ENCODE peak calls at places on chromosomes 16 and 17, in ten cellular contexts. D is GM10248; E is GF-D8; F is breast epithelium; T is left cardiac atrium; L is activated effector memory CD4-positive, alpha-beta T cell treated with anti-CD3 and anti-CD28 coated beads, Interleukin-2, amount 50 U/mL, for 16 hours; J is activated CD8-positive, alpha-beta memory T cell treated with anti-CD3 and anti-CD28 coated beads, Interleukin-2, amount 50 U/mL, for 48 hours; C is kidney tubule cell; Q is lower lobe of right lung; U is left lung. X is an unnamed sample.

GRCh38 chr16:83803811-83804210 is 4.0 kb upstream of the HSBP1 start:
- DNase-seq in D (no peak), E (no peak), F (no peak), T (no peak), L (no peak), J (no peak), C (no peak), Q (no peak), U (no peak), X (no peak)

GRCh38 chr16:67375161-67375560 is 18.1 kb downstream of the TPPP3 start:
- DNase-seq in D (no peak), E (no peak), F (no peak), T (no peak), L (no peak), J (no peak), C (no peak), Q (no peak), U (no peak), X (no peak)

GRCh38 chr16:51129105-51129504 is 22.0 kb downstream of the SALL1 start:
- DNase-seq in D (no peak), E (no peak), F (no peak), T (no peak), L (no peak), J (no peak), C (peak; percentile 54), Q (no peak), U (no peak), X (no peak)

GRCh38 chr17:29066053-29066452 is 23.1 kb downstream of the PIPOX start:
- DNase-seq in D (no peak), E (no peak), F (no peak), T (no peak), L (no peak), J (no peak), C (no peak), Q (no peak), U (no peak), X (no peak)

GRCh38 chr17:48127371-48128051 is 19.9 kb downstream of the SNX11 start:
- DNase-seq in D (no peak), E (no peak), F (no peak), T (no peak), L (no peak), J (no peak), C (peak; percentile 92), Q (no peak), U (no peak), X (no peak)

GRCh38 chr17:42883802-42884553 is 16.6 kb upstream of the G6PC1 start:
- DNase-seq in D (no peak), E (no peak), F (no peak), T (no peak), L (no peak), J (no peak), C (peak; percentile 95), Q (no peak), U (no peak), X (no peak)

GRCh38 chr16:74601131-74601871 is 5.6 kb downstream of the GLG1 start:
- DNase-seq in D (no peak), E (no peak), F (no peak), T (no peak), L (peak; percentile 88), J (peak; percentile 70), C (no peak), Q (no peak), U (no peak), X (no peak)

GRCh38 chr17:34820922-34821321 is 140.3 kb downstream of the CCT6B start:
- DNase-seq in D (no peak), E (no peak), F (no peak), T (no peak), L (no peak), J (no peak), C (peak; percentile 35), Q (no peak), U (no peak), X (no peak)

GRCh38 chr16:55329791-55330190 is 5.8 kb downstream of the IRX6 start:
- DNase-seq in D (no peak), E (no peak), F (no peak), T (no peak), L (no peak), J (no peak), C (peak; percentile 21), Q (no peak), U (no peak), X (no peak)

GRCh38 chr16:55539488-55539887 is 27.0 kb upstream of the CAPNS2 start:
- DNase-seq in D (no peak), E (no peak), F (no peak), T (no peak), L (no peak), J (no peak), C (no peak), Q (no peak), U (no peak), X (no peak)

GRCh38 chr17:27318228-27318627 is 24.3 kb downstream of the WSB1 start:
- DNase-seq in D (no peak), E (no peak), F (no peak), T (no peak), L (no peak), J (no peak), C (no peak), Q (no peak), U (no peak), X (no peak)

GRCh38 chr16:49717693-49718092 is 138.2 kb downstream of the ZNF423 start:
- DNase-seq in D (no peak), E (no peak), F (no peak), T (no peak), L (no peak), J (no peak), C (no peak), Q (no peak), U (no peak), X (no peak)

GRCh38 chr16:11835309-11835708 is 16.0 kb downstream of the RSL1D1 start:
- DNase-seq in D (no peak), E (no peak), F (no peak), T (no peak), L (peak; percentile 45), J (no peak), C (no peak), Q (no peak), U (no peak), X (peak; percentile 11)

GRCh38 chr16:85334718-85335583 is 222.7 kb upstream of the CIBAR2 start:
- DNase-seq in D (no peak), E (peak; percentile 20), F (no peak), T (peak; percentile 43), L (no peak), J (peak; percentile 63), C (peak; percentile 33), Q (no peak), U (no peak), X (no peak)

GRCh38 chr17:77770331-77771105 is 188.0 kb upstream of the TNRC6C start:
- DNase-seq in D (no peak), E (no peak), F (no peak), T (peak; percentile 60), L (no peak), J (no peak), C (no peak), Q (no peak), U (no peak), X (no peak)

GRCh38 chr17:3647769-3648540 is 11.4 kb downstream of the CTNS start:
- DNase-seq in D (peak; percentile 66), E (no peak), F (no peak), T (peak; percentile 57), L (peak; percentile 76), J (peak; percentile 70), C (peak; percentile 57), Q (no peak), U (no peak), X (no peak)

GRCh38 chr17:55770220-55770870 is 19.5 kb downstream of the PCTP start:
- DNase-seq in D (peak; percentile 45), E (peak; percentile 19), F (no peak), T (no peak), L (no peak), J (no peak), C (peak; percentile 63), Q (no peak), U (no peak), X (no peak)

GRCh38 chr16:89697616-89698331 is 3.7 kb downstream of the SPATA2L start:
- DNase-seq in D (no peak), E (no peak), F (no peak), T (peak; percentile 23), L (peak; percentile 60), J (no peak), C (no peak), Q (peak; percentile 42), U (no peak), X (no peak)

GRCh38 chr16:54633943-54634362 is 296.7 kb upstream of the IRX5 start:
- DNase-seq in D (no peak), E (no peak), F (no peak), T (peak; percentile 62), L (no peak), J (no peak), C (peak; percentile 11), Q (no peak), U (no peak), X (no peak)

GRCh38 chr17:15257316-15257925 is 7.7 kb downstream of the PMP22 start:
- DNase-seq in D (peak; percentile 75), E (peak; percentile 17), F (peak; percentile 75), T (peak; percentile 86), L (peak; percentile 79), J (peak; percentile 81), C (peak; percentile 87), Q (peak; percentile 78), U (peak; percentile 80), X (peak; percentile 84)

GRCh38 chr16:84989791-84990620 is 21.3 kb downstream of the ZDHHC7 start:
- DNase-seq in D (no peak), E (no peak), F (no peak), T (peak; percentile 17), L (no peak), J (no peak), C (no peak), Q (peak; percentile 33), U (no peak), X (no peak)

X was measured in upper lobe of right lung.